ENCODE peak calls at places on chromosomes 3 and 15, in seven cellular contexts. I, E, T, L, H, P and O are unnamed samples.
A peak's percentile ranks its signal among the peaks of the same experiment; 100 is the strongest.

GRCh38 chr3:30232142-30232541 is 374.3 kb upstream of the TGFBR2 start:
- DNase-seq in E (peak; percentile 87), H (no peak), L (no peak), I (no peak), T (peak; percentile 76), P (no peak), O (no peak)

GRCh38 chr15:80727196-80727595 is 32.1 kb downstream of the ABHD17C start:
- DNase-seq in L (no peak), T (no peak), I (no peak), E (no peak), P (no peak), H (no peak), O (no peak)

GRCh38 chr3:149352556-149352955 is 19.1 kb upstream of the TM4SF18 start:
- DNase-seq in T (peak; percentile 82), H (no peak), I (no peak), P (no peak), E (peak; percentile 36), L (no peak), O (peak; percentile 22)

GRCh38 chr3:28840976-28841376 is 439.9 kb upstream of the RBMS3 start:
- DNase-seq in P (no peak), T (no peak), H (peak; percentile 80), L (peak; percentile 40), E (no peak), I (no peak), O (no peak)

GRCh38 chr15:77824361-77824985 is 191.8 kb upstream of the LINGO1 start:
- DNase-seq in E (no peak), H (no peak), T (no peak), I (no peak), P (no peak), L (no peak), O (no peak)

GRCh38 chr3:171284308-171285075 is 175.7 kb downstream of the TNIK start:
- DNase-seq in I (peak; percentile 44), E (peak; percentile 91), H (peak; percentile 94), T (peak; percentile 98), L (peak; percentile 76), P (no peak), O (peak; percentile 68)

GRCh38 chr3:15899438-15899837 is 101.7 kb upstream of the ANKRD28 start:
- DNase-seq in L (no peak), T (peak; percentile 83), P (no peak), I (no peak), E (peak; percentile 41), H (peak; percentile 25), O (no peak)

GRCh38 chr3:4656059-4656458 is 162.9 kb downstream of the ITPR1 start:
- DNase-seq in L (no peak), P (no peak), I (peak; percentile 30), H (no peak), T (peak; percentile 84), E (peak; percentile 54), O (no peak)

GRCh38 chr3:194255252-194256039 is 95.7 kb downstream of the CPN2 start:
- DNase-seq in L (peak; percentile 11), H (no peak), I (no peak), T (peak; percentile 61), E (no peak), P (no peak), O (peak; percentile 13)

GRCh38 chr3:84265768-84266167 is 693.0 kb upstream of the CADM2 start:
- DNase-seq in L (no peak), H (no peak), I (no peak), P (no peak), E (no peak), T (no peak), O (no peak)

GRCh38 chr15:98635848-98636247 is 12.5 kb upstream of the IGF1R start:
- DNase-seq in T (no peak), P (no peak), L (no peak), E (no peak), H (no peak), I (no peak), O (no peak)

GRCh38 chr3:194989251-194989650 is 281.7 kb downstream of the XXYLT1 start:
- DNase-seq in P (no peak), I (no peak), E (no peak), L (no peak), T (no peak), H (no peak), O (no peak)

GRCh38 chr15:33243869-33244268 is 49.4 kb upstream of the FMN1 start:
- DNase-seq in L (no peak), E (peak; percentile 24), P (no peak), H (peak; percentile 46), I (no peak), T (peak; percentile 65), O (no peak)

GRCh38 chr15:100658895-100659294 is 56.5 kb downstream of the ASB7 start:
- DNase-seq in L (no peak), H (no peak), E (no peak), I (no peak), P (no peak), T (no peak), O (no peak)

GRCh38 chr3:172924546-172924945 is 174.0 kb downstream of the ECT2 start:
- DNase-seq in L (no peak), H (no peak), E (no peak), T (no peak), P (no peak), I (no peak), O (no peak)

GRCh38 chr3:45994661-45995369 is 809 bp downstream of the FYCO1 start:
- DNase-seq in H (no peak), T (peak; percentile 25), E (no peak), P (peak; percentile 26), L (no peak), I (no peak), O (no peak)

GRCh38 chr15:65663521-65663920 is 41.8 kb downstream of the SLC24A1 start:
- DNase-seq in T (no peak), I (no peak), E (no peak), L (peak; percentile 26), H (no peak), P (no peak), O (no peak)

GRCh38 chr3:180196658-180197057 is 159.9 kb upstream of the PEX5L start:
- DNase-seq in L (no peak), I (no peak), H (no peak), E (no peak), P (no peak), T (no peak), O (no peak)

GRCh38 chr3:107969994-107970896 is 120.6 kb downstream of the CD47 start:
- DNase-seq in P (no peak), T (peak; percentile 94), H (no peak), I (peak; percentile 26), L (no peak), E (no peak), O (no peak)

GRCh38 chr3:111794701-111795100 is 64.4 kb upstream of the PHLDB2 start:
- DNase-seq in P (no peak), I (no peak), L (no peak), T (no peak), H (no peak), E (peak; percentile 51), O (no peak)

GRCh38 chr3:43011638-43012037 is 32.5 kb downstream of the GASK1A start:
- DNase-seq in P (no peak), E (no peak), H (no peak), L (no peak), I (no peak), T (no peak), O (no peak)

GRCh38 chr3:59052803-59053411 is 3.1 kb upstream of the CFAP20DC start:
- DNase-seq in L (no peak), E (peak; percentile 41), I (no peak), P (no peak), H (no peak), T (peak; percentile 74), O (no peak)

GRCh38 chr3:99669879-99670555 is 31.6 kb downstream of the COL8A1 start:
- DNase-seq in H (no peak), L (no peak), I (no peak), P (no peak), T (peak; percentile 83), E (no peak), O (no peak)

GRCh38 chr15:98708191-98708590 is 59.9 kb downstream of the IGF1R start:
- DNase-seq in T (no peak), I (no peak), P (no peak), L (no peak), H (no peak), E (no peak), O (no peak)

GRCh38 chr3:129482721-129483120 is 42.7 kb downstream of the IFT122 start:
- DNase-seq in L (no peak), I (no peak), H (no peak), T (no peak), P (no peak), E (no peak), O (no peak)
- TF ChIP-seq CTCF in L (no peak), I (no peak), H (peak; percentile 31), T (peak; percentile 7), P (no peak), E (no peak), O (peak; percentile 19)

DNA sequence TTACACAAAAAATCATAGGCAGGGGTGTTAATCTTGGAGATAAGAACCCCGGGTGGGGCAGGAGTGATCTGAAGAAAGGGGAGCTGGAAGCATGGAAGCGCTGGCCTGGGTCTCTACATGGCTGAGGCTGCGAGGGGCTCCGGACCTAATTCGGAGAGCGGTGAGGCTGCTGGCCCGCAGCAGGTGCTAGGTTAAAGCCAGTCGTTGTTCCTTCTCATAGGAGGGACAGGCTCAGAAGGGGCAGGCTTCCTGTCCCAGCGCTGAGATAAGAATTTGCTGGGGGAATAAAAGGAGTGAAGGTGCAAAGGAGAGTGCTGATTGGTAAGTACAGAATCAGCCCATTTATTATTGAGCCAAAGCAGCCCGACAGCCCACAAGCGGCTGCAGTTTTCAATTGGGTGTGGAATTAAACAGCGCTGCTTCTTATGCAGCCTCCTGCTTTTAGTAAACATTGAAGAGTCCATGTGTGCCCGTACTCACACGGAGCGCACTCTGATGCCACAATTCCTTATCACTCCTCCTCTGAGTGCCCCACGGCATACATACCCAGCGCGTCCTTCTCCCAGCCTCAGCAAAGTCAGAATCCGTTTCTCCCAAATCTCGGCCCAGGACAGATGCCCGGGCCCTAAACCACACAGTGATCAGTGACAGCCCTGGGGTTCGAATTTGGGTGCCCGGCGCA is 17.1 kb downstream of the CHST13 start:
- DNase-seq in I (no peak), H (no peak), L (no peak), P (no peak), T (no peak), E (no peak), O (no peak)
- H3K4me3 ChIP-seq in I (no peak overlapping the region), H (no peak overlapping the region), L (no peak overlapping the region), P (no peak overlapping the region), T (no peak overlapping the region), E (no peak overlapping the region), O (no peak overlapping the region)

DNA sequence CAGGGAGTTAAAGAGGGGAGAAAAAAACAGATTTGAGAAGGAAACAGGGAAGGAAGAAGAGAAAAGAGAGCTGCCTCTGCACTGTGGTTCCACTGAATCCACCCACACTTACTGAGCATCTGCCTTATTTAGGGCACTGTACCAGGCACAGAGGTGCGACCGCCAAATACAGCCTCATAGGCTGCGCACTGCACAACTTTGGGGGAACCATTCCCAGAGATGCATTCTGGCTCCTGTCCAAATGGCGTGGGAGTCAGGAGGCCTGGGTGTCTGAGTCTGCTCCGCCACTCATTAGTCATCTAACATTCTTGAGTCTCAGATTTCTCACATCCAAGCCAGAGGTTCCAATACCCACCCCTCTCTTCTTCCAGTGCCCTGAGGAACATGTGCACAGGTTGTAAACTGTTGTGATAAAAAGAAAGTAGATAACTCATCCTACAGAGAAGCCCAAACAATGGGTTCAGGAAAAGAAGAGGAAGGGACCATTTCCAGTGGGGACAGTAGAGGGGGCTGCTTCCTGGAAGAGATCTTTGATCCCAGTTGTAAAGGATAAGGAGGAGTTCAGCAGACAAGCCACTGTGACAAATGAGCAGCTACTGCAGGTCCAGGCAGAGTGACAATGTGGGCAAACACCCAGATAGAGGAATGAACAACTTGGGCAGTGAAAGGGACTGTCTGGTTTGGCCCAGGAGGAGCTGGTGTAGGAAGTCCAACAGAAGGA is 254.6 kb downstream of the UACA start:
- DNase-seq in L (no peak), I (no peak), P (no peak), H (peak; percentile 84), T (peak; percentile 93), E (peak; percentile 80), O (no peak)
- TF ChIP-seq CTCF in L (no peak), I (no peak), P (no peak), H (peak; percentile 4), T (no peak), E (peak; percentile 6), O (no peak)

GRCh38 chr15:55627730-55628368 is 39.7 kb upstream of the PYGO1 start:
- DNase-seq in L (no peak), I (no peak), E (peak; percentile 86), H (peak; percentile 91), T (peak; percentile 95), P (no peak), O (no peak)
- H3K4me3 ChIP-seq in L (no peak overlapping the region), I (no peak overlapping the region), E (no peak overlapping the region), H (no peak overlapping the region), T (no peak overlapping the region), P (no peak overlapping the region), O (no peak overlapping the region)